ENCODE peak calls at places on chromosome 1, in four cellular contexts. One of them, this sample, is unnamed.
A peak's percentile ranks its signal among the peaks of the same experiment; 100 is the strongest.

GRCh38 chr1:200776949-200777348 is 38.3 kb downstream of the CAMSAP2 start:
- DNase-seq in epithelial cell of proximal tubule: no peak
- DNase-seq in CD8-positive, alpha-beta memory T cell: no peak
- DNase-seq in stimulated activated CD4-positive, alpha-beta T cell treated with anti-CD3 and anti-CD28 coated beads, Interleukin-1b, Interleukin-23, amount 100 ng/mL, for 4 hours: no peak
- DNase-seq in this sample: no peak

GRCh38 chr1:190452272-190452848 is 25.3 kb downstream of the BRINP3 start:
- DNase-seq in epithelial cell of proximal tubule: no peak
- DNase-seq in CD8-positive, alpha-beta memory T cell: no peak
- DNase-seq in stimulated activated CD4-positive, alpha-beta T cell treated with anti-CD3 and anti-CD28 coated beads, Interleukin-1b, Interleukin-23, amount 100 ng/mL, for 4 hours: no peak
- DNase-seq in this sample: no peak

GRCh38 chr1:57945045-57945444 is 521.2 kb upstream of the DAB1 start:
- DNase-seq in epithelial cell of proximal tubule: no peak
- DNase-seq in CD8-positive, alpha-beta memory T cell: no peak
- DNase-seq in stimulated activated CD4-positive, alpha-beta T cell treated with anti-CD3 and anti-CD28 coated beads, Interleukin-1b, Interleukin-23, amount 100 ng/mL, for 4 hours: no peak
- DNase-seq in this sample: no peak

GRCh38 chr1:98516306-98516705 is 145.2 kb upstream of the SNX7 start:
- DNase-seq in epithelial cell of proximal tubule: no peak
- DNase-seq in CD8-positive, alpha-beta memory T cell: no peak
- DNase-seq in stimulated activated CD4-positive, alpha-beta T cell treated with anti-CD3 and anti-CD28 coated beads, Interleukin-1b, Interleukin-23, amount 100 ng/mL, for 4 hours: no peak
- DNase-seq in this sample: no peak

GRCh38 chr1:48109390-48110009 is 112.3 kb upstream of the TRABD2B start:
- DNase-seq in epithelial cell of proximal tubule: peak; percentile 25
- DNase-seq in CD8-positive, alpha-beta memory T cell: no peak
- DNase-seq in stimulated activated CD4-positive, alpha-beta T cell treated with anti-CD3 and anti-CD28 coated beads, Interleukin-1b, Interleukin-23, amount 100 ng/mL, for 4 hours: no peak
- DNase-seq in this sample: no peak

GRCh38 chr1:53408013-53408754 is 51.0 kb upstream of the DMRTB1 start:
- DNase-seq in epithelial cell of proximal tubule: no peak
- DNase-seq in CD8-positive, alpha-beta memory T cell: no peak
- DNase-seq in stimulated activated CD4-positive, alpha-beta T cell treated with anti-CD3 and anti-CD28 coated beads, Interleukin-1b, Interleukin-23, amount 100 ng/mL, for 4 hours: no peak
- DNase-seq in this sample: no peak

GRCh38 chr1:101081496-101082282 is 56.1 kb upstream of the DPH5 start:
- DNase-seq in epithelial cell of proximal tubule: no peak
- DNase-seq in CD8-positive, alpha-beta memory T cell: peak; percentile 6
- DNase-seq in stimulated activated CD4-positive, alpha-beta T cell treated with anti-CD3 and anti-CD28 coated beads, Interleukin-1b, Interleukin-23, amount 100 ng/mL, for 4 hours: peak; percentile 6
- DNase-seq in this sample: no peak

GRCh38 chr1:21623411-21623961 is 45.7 kb downstream of the RAP1GAP start:
- DNase-seq in epithelial cell of proximal tubule: peak; percentile 20
- DNase-seq in CD8-positive, alpha-beta memory T cell: no peak
- DNase-seq in stimulated activated CD4-positive, alpha-beta T cell treated with anti-CD3 and anti-CD28 coated beads, Interleukin-1b, Interleukin-23, amount 100 ng/mL, for 4 hours: no peak
- DNase-seq in this sample: no peak

GRCh38 chr1:161864577-161864976 is 98.5 kb downstream of the ATF6 start:
- DNase-seq in epithelial cell of proximal tubule: no peak
- DNase-seq in CD8-positive, alpha-beta memory T cell: no peak
- DNase-seq in stimulated activated CD4-positive, alpha-beta T cell treated with anti-CD3 and anti-CD28 coated beads, Interleukin-1b, Interleukin-23, amount 100 ng/mL, for 4 hours: no peak
- DNase-seq in this sample: no peak